ENCODE peak calls at places on chromosomes 5 and 9, in seven cellular contexts. One of them, this sample, is unnamed.

GRCh38 chr5:62042007-62042406 is 264.0 kb upstream of the KIF2A start:
- DNase-seq in GM12892: no peak
- DNase-seq in stimulated activated CD4-positive, alpha-beta T cell treated with anti-CD3 and anti-CD28 coated beads, Interleukin-4, amount 100 ng/mL, for 4 hours: no peak
- DNase-seq in fibroblast of the aortic adventitia: no peak
- DNase-seq in kidney epithelial cell: no peak
- DNase-seq in Kasumi-1: no peak
- DNase-seq in transverse colon: no peak
- DNase-seq in this sample: no peak

GRCh38 chr5:98774192-98775046 is 956 bp downstream of the RGMB start:
- DNase-seq in GM12892: peak; percentile 17
- DNase-seq in stimulated activated CD4-positive, alpha-beta T cell treated with anti-CD3 and anti-CD28 coated beads, Interleukin-4, amount 100 ng/mL, for 4 hours: peak; percentile 53
- DNase-seq in fibroblast of the aortic adventitia: peak; percentile 66
- DNase-seq in kidney epithelial cell: no peak
- DNase-seq in Kasumi-1: peak; percentile 52
- DNase-seq in transverse colon: peak; percentile 73
- DNase-seq in this sample: peak; percentile 74

GRCh38 chr5:124662261-124662781 is 84.1 kb downstream of the ZNF608 start:
- DNase-seq in GM12892: no peak
- DNase-seq in stimulated activated CD4-positive, alpha-beta T cell treated with anti-CD3 and anti-CD28 coated beads, Interleukin-4, amount 100 ng/mL, for 4 hours: no peak
- DNase-seq in fibroblast of the aortic adventitia: no peak
- DNase-seq in kidney epithelial cell: no peak
- DNase-seq in Kasumi-1: no peak
- DNase-seq in transverse colon: peak; percentile 47
- DNase-seq in this sample: no peak

GRCh38 chr5:159133041-159133741 is 33.5 kb upstream of the EBF1 start:
- DNase-seq in GM12892: peak; percentile 13
- DNase-seq in stimulated activated CD4-positive, alpha-beta T cell treated with anti-CD3 and anti-CD28 coated beads, Interleukin-4, amount 100 ng/mL, for 4 hours: no peak
- DNase-seq in fibroblast of the aortic adventitia: peak; percentile 95
- DNase-seq in kidney epithelial cell: peak; percentile 12
- DNase-seq in Kasumi-1: peak; percentile 63
- DNase-seq in transverse colon: no peak
- DNase-seq in this sample: peak; percentile 90

GRCh38 chr5:143217065-143217803 is 186.3 kb downstream of the NR3C1 start:
- DNase-seq in GM12892: no peak
- DNase-seq in stimulated activated CD4-positive, alpha-beta T cell treated with anti-CD3 and anti-CD28 coated beads, Interleukin-4, amount 100 ng/mL, for 4 hours: no peak
- DNase-seq in fibroblast of the aortic adventitia: peak; percentile 64
- DNase-seq in kidney epithelial cell: no peak
- DNase-seq in Kasumi-1: peak; percentile 49
- DNase-seq in transverse colon: no peak
- DNase-seq in this sample: peak; percentile 52

GRCh38 chr9:86557063-86557766 is 203.0 kb upstream of the TUT7 start:
- DNase-seq in GM12892: no peak
- DNase-seq in stimulated activated CD4-positive, alpha-beta T cell treated with anti-CD3 and anti-CD28 coated beads, Interleukin-4, amount 100 ng/mL, for 4 hours: no peak
- DNase-seq in fibroblast of the aortic adventitia: peak; percentile 84
- DNase-seq in kidney epithelial cell: peak; percentile 32
- DNase-seq in Kasumi-1: no peak
- DNase-seq in transverse colon: no peak
- DNase-seq in this sample: peak; percentile 78

GRCh38 chr9:98658965-98659364 is 49.8 kb downstream of the GABBR2 start:
- DNase-seq in GM12892: no peak
- DNase-seq in stimulated activated CD4-positive, alpha-beta T cell treated with anti-CD3 and anti-CD28 coated beads, Interleukin-4, amount 100 ng/mL, for 4 hours: no peak
- DNase-seq in fibroblast of the aortic adventitia: peak; percentile 90
- DNase-seq in kidney epithelial cell: no peak
- DNase-seq in Kasumi-1: no peak
- DNase-seq in transverse colon: no peak
- DNase-seq in this sample: peak; percentile 52

GRCh38 chr9:76453785-76454184 is 5.2 kb upstream of the GCNT1 start:
- DNase-seq in GM12892: no peak
- DNase-seq in stimulated activated CD4-positive, alpha-beta T cell treated with anti-CD3 and anti-CD28 coated beads, Interleukin-4, amount 100 ng/mL, for 4 hours: no peak
- DNase-seq in fibroblast of the aortic adventitia: peak; percentile 89
- DNase-seq in kidney epithelial cell: no peak
- DNase-seq in Kasumi-1: no peak
- DNase-seq in transverse colon: no peak
- DNase-seq in this sample: peak; percentile 91

GRCh38 chr5:88672644-88673493 is 210.1 kb downstream of the MEF2C start:
- DNase-seq in GM12892: no peak
- DNase-seq in stimulated activated CD4-positive, alpha-beta T cell treated with anti-CD3 and anti-CD28 coated beads, Interleukin-4, amount 100 ng/mL, for 4 hours: no peak
- DNase-seq in fibroblast of the aortic adventitia: no peak
- DNase-seq in kidney epithelial cell: no peak
- DNase-seq in Kasumi-1: no peak
- DNase-seq in transverse colon: no peak
- DNase-seq in this sample: no peak

GRCh38 chr5:148697177-148697820 is 43.0 kb upstream of the HTR4 start:
- DNase-seq in GM12892: no peak
- DNase-seq in stimulated activated CD4-positive, alpha-beta T cell treated with anti-CD3 and anti-CD28 coated beads, Interleukin-4, amount 100 ng/mL, for 4 hours: no peak
- DNase-seq in fibroblast of the aortic adventitia: peak; percentile 82
- DNase-seq in kidney epithelial cell: no peak
- DNase-seq in Kasumi-1: no peak
- DNase-seq in transverse colon: no peak
- DNase-seq in this sample: peak; percentile 66

GRCh38 chr9:37977851-37978250 is 73.9 kb upstream of the SLC25A51 start:
- DNase-seq in GM12892: no peak
- DNase-seq in stimulated activated CD4-positive, alpha-beta T cell treated with anti-CD3 and anti-CD28 coated beads, Interleukin-4, amount 100 ng/mL, for 4 hours: no peak
- DNase-seq in fibroblast of the aortic adventitia: no peak
- DNase-seq in kidney epithelial cell: no peak
- DNase-seq in Kasumi-1: no peak
- DNase-seq in transverse colon: no peak
- DNase-seq in this sample: no peak

GRCh38 chr5:131169810-131170539 is 769 bp upstream of the LYRM7 start:
- DNase-seq in GM12892: no peak
- DNase-seq in stimulated activated CD4-positive, alpha-beta T cell treated with anti-CD3 and anti-CD28 coated beads, Interleukin-4, amount 100 ng/mL, for 4 hours: no peak
- DNase-seq in fibroblast of the aortic adventitia: no peak
- DNase-seq in kidney epithelial cell: no peak
- DNase-seq in Kasumi-1: no peak
- DNase-seq in transverse colon: no peak
- DNase-seq in this sample: no peak

GRCh38 chr9:76358628-76359283 is 35.5 kb downstream of the RFK start:
- DNase-seq in GM12892: no peak
- DNase-seq in stimulated activated CD4-positive, alpha-beta T cell treated with anti-CD3 and anti-CD28 coated beads, Interleukin-4, amount 100 ng/mL, for 4 hours: no peak
- DNase-seq in fibroblast of the aortic adventitia: no peak
- DNase-seq in kidney epithelial cell: no peak
- DNase-seq in Kasumi-1: no peak
- DNase-seq in transverse colon: no peak
- DNase-seq in this sample: no peak

GRCh38 chr5:149198148-149198547 is 56.9 kb downstream of the ABLIM3 start:
- DNase-seq in GM12892: no peak
- DNase-seq in stimulated activated CD4-positive, alpha-beta T cell treated with anti-CD3 and anti-CD28 coated beads, Interleukin-4, amount 100 ng/mL, for 4 hours: no peak
- DNase-seq in fibroblast of the aortic adventitia: no peak
- DNase-seq in kidney epithelial cell: no peak
- DNase-seq in Kasumi-1: no peak
- DNase-seq in transverse colon: no peak
- DNase-seq in this sample: no peak

GRCh38 chr9:35616681-35617459 is 1.3 kb downstream of the CD72 start:
- DNase-seq in GM12892: peak; percentile 79
- DNase-seq in stimulated activated CD4-positive, alpha-beta T cell treated with anti-CD3 and anti-CD28 coated beads, Interleukin-4, amount 100 ng/mL, for 4 hours: peak; percentile 51
- DNase-seq in fibroblast of the aortic adventitia: peak; percentile 47
- DNase-seq in kidney epithelial cell: no peak
- DNase-seq in Kasumi-1: peak; percentile 41
- DNase-seq in transverse colon: peak; percentile 82
- DNase-seq in this sample: peak; percentile 52

GRCh38 chr5:88081877-88082276 is 186.8 kb downstream of the TMEM161B start:
- DNase-seq in GM12892: no peak
- DNase-seq in stimulated activated CD4-positive, alpha-beta T cell treated with anti-CD3 and anti-CD28 coated beads, Interleukin-4, amount 100 ng/mL, for 4 hours: no peak
- DNase-seq in fibroblast of the aortic adventitia: no peak
- DNase-seq in kidney epithelial cell: no peak
- DNase-seq in Kasumi-1: no peak
- DNase-seq in transverse colon: no peak
- DNase-seq in this sample: no peak

GRCh38 chr9:123033352-123033751 is at the start of gene GPR21:
- DNase-seq in GM12892: no peak
- DNase-seq in stimulated activated CD4-positive, alpha-beta T cell treated with anti-CD3 and anti-CD28 coated beads, Interleukin-4, amount 100 ng/mL, for 4 hours: no peak
- DNase-seq in fibroblast of the aortic adventitia: no peak
- DNase-seq in kidney epithelial cell: no peak
- DNase-seq in Kasumi-1: no peak
- DNase-seq in transverse colon: no peak
- DNase-seq in this sample: peak; percentile 16

GRCh38 chr5:154487541-154487940 is 9.5 kb upstream of the HAND1 start:
- DNase-seq in GM12892: peak; percentile 53
- DNase-seq in stimulated activated CD4-positive, alpha-beta T cell treated with anti-CD3 and anti-CD28 coated beads, Interleukin-4, amount 100 ng/mL, for 4 hours: no peak
- DNase-seq in fibroblast of the aortic adventitia: no peak
- DNase-seq in kidney epithelial cell: no peak
- DNase-seq in Kasumi-1: no peak
- DNase-seq in transverse colon: no peak
- DNase-seq in this sample: no peak

GRCh38 chr5:146553446-146553845 is 37.5 kb upstream of the GPR151 start:
- DNase-seq in GM12892: no peak
- DNase-seq in stimulated activated CD4-positive, alpha-beta T cell treated with anti-CD3 and anti-CD28 coated beads, Interleukin-4, amount 100 ng/mL, for 4 hours: no peak
- DNase-seq in fibroblast of the aortic adventitia: no peak
- DNase-seq in kidney epithelial cell: no peak
- DNase-seq in Kasumi-1: no peak
- DNase-seq in transverse colon: no peak
- DNase-seq in this sample: no peak

GRCh38 chr9:116149844-116150243 is 3.7 kb upstream of the PAPPA start:
- DNase-seq in GM12892: peak; percentile 13
- DNase-seq in stimulated activated CD4-positive, alpha-beta T cell treated with anti-CD3 and anti-CD28 coated beads, Interleukin-4, amount 100 ng/mL, for 4 hours: no peak
- DNase-seq in fibroblast of the aortic adventitia: no peak
- DNase-seq in kidney epithelial cell: no peak
- DNase-seq in Kasumi-1: peak; percentile 40
- DNase-seq in transverse colon: peak; percentile 17
- DNase-seq in this sample: peak; percentile 55

GRCh38 chr5:133117930-133118445 is 66.2 kb downstream of the HSPA4 start:
- DNase-seq in GM12892: no peak
- DNase-seq in stimulated activated CD4-positive, alpha-beta T cell treated with anti-CD3 and anti-CD28 coated beads, Interleukin-4, amount 100 ng/mL, for 4 hours: no peak
- DNase-seq in fibroblast of the aortic adventitia: no peak
- DNase-seq in kidney epithelial cell: no peak
- DNase-seq in Kasumi-1: no peak
- DNase-seq in transverse colon: no peak
- DNase-seq in this sample: no peak

GRCh38 chr9:99237356-99237755 is 15.3 kb downstream of the SEC61B start:
- DNase-seq in GM12892: no peak
- DNase-seq in stimulated activated CD4-positive, alpha-beta T cell treated with anti-CD3 and anti-CD28 coated beads, Interleukin-4, amount 100 ng/mL, for 4 hours: no peak
- DNase-seq in fibroblast of the aortic adventitia: peak; percentile 46
- DNase-seq in kidney epithelial cell: no peak
- DNase-seq in Kasumi-1: no peak
- DNase-seq in transverse colon: no peak
- DNase-seq in this sample: no peak

GRCh38 chr5:76643371-76643770 is 20.2 kb upstream of the F2RL2 start:
- DNase-seq in GM12892: no peak
- DNase-seq in stimulated activated CD4-positive, alpha-beta T cell treated with anti-CD3 and anti-CD28 coated beads, Interleukin-4, amount 100 ng/mL, for 4 hours: no peak
- DNase-seq in fibroblast of the aortic adventitia: no peak
- DNase-seq in kidney epithelial cell: no peak
- DNase-seq in Kasumi-1: no peak
- DNase-seq in transverse colon: no peak
- DNase-seq in this sample: no peak

GRCh38 chr5:124735169-124735858 is 11.1 kb downstream of the ZNF608 start:
- DNase-seq in GM12892: no peak
- DNase-seq in stimulated activated CD4-positive, alpha-beta T cell treated with anti-CD3 and anti-CD28 coated beads, Interleukin-4, amount 100 ng/mL, for 4 hours: no peak
- DNase-seq in fibroblast of the aortic adventitia: peak; percentile 78
- DNase-seq in kidney epithelial cell: no peak
- DNase-seq in Kasumi-1: no peak
- DNase-seq in transverse colon: peak; percentile 39
- DNase-seq in this sample: peak; percentile 21

GRCh38 chr5:115785395-115786009 is 31.0 kb downstream of the CDO1 start:
- DNase-seq in GM12892: no peak
- DNase-seq in stimulated activated CD4-positive, alpha-beta T cell treated with anti-CD3 and anti-CD28 coated beads, Interleukin-4, amount 100 ng/mL, for 4 hours: no peak
- DNase-seq in fibroblast of the aortic adventitia: peak; percentile 30
- DNase-seq in kidney epithelial cell: no peak
- DNase-seq in Kasumi-1: no peak
- DNase-seq in transverse colon: no peak
- DNase-seq in this sample: no peak